ENCODE peak calls at places on chromosomes 13 and 19, in nine cellular contexts. Y, Z, P, X, R, B, S, U and V are unnamed samples.

GRCh38 chr13:28613562-28613961 is 45.4 kb upstream of the POMP start:
- DNase-seq in Y (peak), Z (no peak), P (no peak), X (no peak), R (no peak), B (no peak), S (no peak), U (no peak), V (no peak)

GRCh38 chr19:49272204-49272603 is 52.8 kb downstream of the SLC6A16 start:
- DNase-seq in Y (peak), Z (no peak), P (no peak), X (peak), R (no peak), B (no peak), S (no peak), U (no peak), V (no peak)

GRCh38 chr13:114096811-114097503 is 35.5 kb downstream of the RASA3 start:
- DNase-seq in Y (no peak), Z (peak), P (no peak), X (no peak), R (peak), B (no peak), S (peak), U (no peak), V (no peak)

GRCh38 chr19:46385636-46386035 is 27.7 kb downstream of the CCDC8 start:
- DNase-seq in Y (no peak), Z (no peak), P (no peak), X (no peak), R (no peak), B (no peak), S (no peak), U (no peak), V (no peak)

GRCh38 chr19:39193785-39194184 is 3.0 kb upstream of the NCCRP1 start:
- DNase-seq in Y (no peak), Z (no peak), P (no peak), X (no peak), R (no peak), B (no peak), S (no peak), U (peak), V (no peak)

GRCh38 chr13:26927511-26927910 is 166.9 kb upstream of the GPR12 start:
- DNase-seq in Y (no peak), Z (no peak), P (no peak), X (no peak), R (no peak), B (no peak), S (no peak), U (no peak), V (no peak)

GRCh38 chr19:6276447-6276846 is 3.3 kb downstream of the MLLT1 start:
- DNase-seq in Y (no peak), Z (no peak), P (no peak), X (peak), R (no peak), B (no peak), S (no peak), U (peak), V (no peak)

GRCh38 chr13:95573226-95573625 is 20.7 kb downstream of the CLDN10 start:
- DNase-seq in Y (no peak), Z (no peak), P (no peak), X (no peak), R (no peak), B (no peak), S (no peak), U (no peak), V (no peak)

GRCh38 chr13:51804295-51805172 is 571 bp upstream of the DHRS12 start:
- DNase-seq in Y (no peak), Z (no peak), P (peak), X (no peak), R (no peak), B (no peak), S (no peak), U (no peak), V (peak)

GRCh38 chr19:35932291-35932936 is 3.8 kb upstream of the LRFN3 start:
- DNase-seq in Y (no peak), Z (no peak), P (no peak), X (no peak), R (no peak), B (no peak), S (no peak), U (no peak), V (no peak)

GRCh38 chr19:58553799-58554493 is 959 bp downstream of the CHMP2A start:
- DNase-seq in Y (no peak), Z (no peak), P (no peak), X (no peak), R (no peak), B (no peak), S (no peak), U (no peak), V (no peak)

GRCh38 chr19:34135033-34135370 is 37.3 kb upstream of the LSM14A start:
- DNase-seq in Y (no peak), Z (no peak), P (no peak), X (no peak), R (no peak), B (no peak), S (no peak), U (no peak), V (no peak)

GRCh38 chr19:48963371-48964204 is 1.5 kb upstream of the FTL start:
- DNase-seq in Y (peak), Z (peak), P (peak), X (peak), R (no peak), B (peak), S (no peak), U (peak), V (peak)

GRCh38 chr13:107838592-107839161 is 376.7 kb downstream of the LIG4 start:
- DNase-seq in Y (no peak), Z (no peak), P (no peak), X (no peak), R (peak), B (no peak), S (peak), U (no peak), V (no peak)